ENCODE peak calls at places on chromosomes 12 and 14, in six cellular contexts. H is T-cell; G is activated naive CD8-positive, alpha-beta T cell treated with anti-CD3 and anti-CD28 coated beads, Interleukin-2, amount 50 U/mL, for 24 hours; C is omental fat pad; Y is left cardiac atrium; Q is activated CD8-positive, alpha-beta T cell treated with anti-CD3 and anti-CD28 coated beads, Interleukin-2, amount 10 ng/mL, durations not matched to agents 7 days and 5 days. J is an unnamed sample.

GRCh38 chr14:35532783-35533356 is 1.1 kb upstream of the INSM2 start:
- ATAC-seq in H (no peak), G (no peak), C (no peak), Y (no peak), Q (peak; percentile 3), J (no peak)

GRCh38 chr14:105646175-105646574 is 119.8 kb downstream of the TMEM121 start:
- ATAC-seq in H (no peak), G (no peak), C (peak; percentile 60), Y (peak; percentile 93), Q (no peak), J (no peak)

GRCh38 chr14:54687750-54688119 is 120.8 kb downstream of the SAMD4A start:
- ATAC-seq in H (no peak), G (no peak), C (no peak), Y (peak; percentile 34), Q (no peak), J (no peak)

GRCh38 chr12:124149287-124149686 is 145.6 kb upstream of the RFLNA start:
- ATAC-seq in H (no peak), G (no peak), C (no peak), Y (no peak), Q (no peak), J (no peak)

GRCh38 chr12:98592825-98593322 is 612 bp upstream of the SLC25A3 start:
- ATAC-seq in H (peak; percentile 9), G (no peak), C (no peak), Y (no peak), Q (no peak), J (peak; percentile 1)

GRCh38 chr12:46210835-46211439 is 57.9 kb downstream of the SLC38A1 start:
- ATAC-seq in H (no peak), G (peak; percentile 2), C (no peak), Y (peak; percentile 63), Q (no peak), J (no peak)

GRCh38 chr12:65496617-65497016 is 218.1 kb downstream of the MSRB3 start:
- ATAC-seq in H (no peak), G (no peak), C (peak; percentile 38), Y (peak; percentile 22), Q (no peak), J (no peak)

GRCh38 chr14:104307627-104308401 is 169.4 kb downstream of the KIF26A start:
- ATAC-seq in H (no peak), G (no peak), C (no peak), Y (peak; percentile 76), Q (no peak), J (no peak)

GRCh38 chr12:111430418-111431353 is 25.0 kb downstream of the SH2B3 start:
- ATAC-seq in H (peak; percentile 11), G (peak; percentile 30), C (no peak), Y (no peak), Q (peak; percentile 14), J (peak; percentile 49)

GRCh38 chr14:84262932-84263331 is 1267.0 kb upstream of the FLRT2 start:
- ATAC-seq in H (no peak), G (no peak), C (no peak), Y (no peak), Q (no peak), J (no peak)

GRCh38 chr12:64433915-64434314 is 18.0 kb upstream of the TBK1 start:
- ATAC-seq in H (no peak), G (no peak), C (no peak), Y (no peak), Q (no peak), J (no peak)

GRCh38 chr14:98893675-98894074 is 378.3 kb downstream of the BCL11B start:
- ATAC-seq in H (no peak), G (no peak), C (no peak), Y (no peak), Q (no peak), J (no peak)

GRCh38 chr12:6979021-6979420 is 8.3 kb downstream of the EMG1 start:
- ATAC-seq in H (no peak), G (no peak), C (no peak), Y (no peak), Q (no peak), J (no peak)

GRCh38 chr14:102605026-102605425 is 12.6 kb downstream of the RCOR1 start:
- ATAC-seq in H (no peak), G (no peak), C (no peak), Y (no peak), Q (no peak), J (no peak)

GRCh38 chr12:65204886-65205525 is 35.6 kb downstream of the LEMD3 start:
- ATAC-seq in H (no peak), G (peak; percentile 72), C (no peak), Y (no peak), Q (no peak), J (no peak)

GRCh38 chr14:74038015-74038859 is 19.1 kb downstream of the BBOF1 start:
- ATAC-seq in H (peak; percentile 56), G (no peak), C (no peak), Y (no peak), Q (peak; percentile 61), J (no peak)

GRCh38 chr12:116171549-116171948 is 105.9 kb downstream of the MED13L start:
- ATAC-seq in H (no peak), G (no peak), C (no peak), Y (peak; percentile 46), Q (no peak), J (no peak)

GRCh38 chr14:98606041-98606640 is 665.9 kb downstream of the BCL11B start:
- ATAC-seq in H (no peak), G (no peak), C (no peak), Y (no peak), Q (no peak), J (no peak)

GRCh38 chr12:112977641-112978040 is 678 bp upstream of the OAS2 start:
- ATAC-seq in H (no peak), G (no peak), C (no peak), Y (peak; percentile 19), Q (no peak), J (no peak)

GRCh38 chr12:64104376-64104775 is 117.7 kb downstream of the KICS2 start:
- ATAC-seq in H (no peak), G (no peak), C (peak; percentile 90), Y (no peak), Q (no peak), J (no peak)

GRCh38 chr14:32049361-32050103 is 27.6 kb upstream of the ARHGAP5 start:
- ATAC-seq in H (no peak), G (no peak), C (no peak), Y (no peak), Q (no peak), J (peak; percentile 92)

GRCh38 chr12:85057370-85057963 is 21.3 kb downstream of the LRRIQ1 start:
- ATAC-seq in H (no peak), G (no peak), C (no peak), Y (no peak), Q (no peak), J (no peak)

GRCh38 chr12:93802698-93803097 is 125.5 kb downstream of the CRADD start:
- ATAC-seq in H (no peak), G (no peak), C (peak; percentile 17), Y (peak; percentile 60), Q (no peak), J (no peak)

GRCh38 chr12:89701606-89702206 is 6.9 kb downstream of the ATP2B1 start:
- ATAC-seq in H (no peak), G (no peak), C (no peak), Y (no peak), Q (no peak), J (no peak)